ENCODE peak calls at places on chromosomes 6 and 20, in ten cellular contexts. One of them, this sample, is unnamed.

GRCh38 chr6:82205793-82206425 is 41.6 kb downstream of the IBTK start:
- DNase-seq in ovary: no peak
- DNase-seq in naive thymus-derived CD4-positive, alpha-beta T cell: no peak
- DNase-seq in mesendoderm: peak; percentile 25
- DNase-seq in ascending aorta: no peak
- DNase-seq in adrenal gland: peak; percentile 18
- DNase-seq in Peyer's patch: no peak
- DNase-seq in prostate gland: no peak
- DNase-seq in heart right ventricle: peak; percentile 17
- DNase-seq in aorta: no peak
- DNase-seq in this sample: no peak

GRCh38 chr6:20338160-20338559 is 63.5 kb upstream of the E2F3 start:
- DNase-seq in adrenal gland: no peak
- DNase-seq in heart right ventricle: no peak
- DNase-seq in ascending aorta: no peak
- DNase-seq in ovary: no peak
- DNase-seq in mesendoderm: no peak
- DNase-seq in aorta: no peak
- DNase-seq in prostate gland: no peak
- DNase-seq in naive thymus-derived CD4-positive, alpha-beta T cell: no peak
- DNase-seq in Peyer's patch: no peak
- DNase-seq in this sample: no peak

GRCh38 chr6:124795879-124796838 is 166.1 kb upstream of the RNF217 start:
- DNase-seq in ovary: no peak
- DNase-seq in ascending aorta: no peak
- DNase-seq in heart right ventricle: peak; percentile 8
- DNase-seq in adrenal gland: peak; percentile 8
- DNase-seq in naive thymus-derived CD4-positive, alpha-beta T cell: no peak
- DNase-seq in aorta: no peak
- DNase-seq in Peyer's patch: no peak
- DNase-seq in mesendoderm: peak; percentile 76
- DNase-seq in prostate gland: peak; percentile 11
- DNase-seq in this sample: no peak

GRCh38 chr6:168165373-168165772 is 86.4 kb upstream of the FRMD1 start:
- DNase-seq in heart right ventricle: no peak
- DNase-seq in naive thymus-derived CD4-positive, alpha-beta T cell: no peak
- DNase-seq in ovary: no peak
- DNase-seq in adrenal gland: no peak
- DNase-seq in ascending aorta: no peak
- DNase-seq in prostate gland: peak; percentile 2
- DNase-seq in Peyer's patch: no peak
- DNase-seq in aorta: no peak
- DNase-seq in mesendoderm: no peak
- DNase-seq in this sample: no peak

GRCh38 chr6:53148684-53149083 is at the start of gene GCM1:
- DNase-seq in adrenal gland: no peak
- DNase-seq in mesendoderm: no peak
- DNase-seq in ovary: no peak
- DNase-seq in naive thymus-derived CD4-positive, alpha-beta T cell: no peak
- DNase-seq in prostate gland: no peak
- DNase-seq in heart right ventricle: no peak
- DNase-seq in Peyer's patch: no peak
- DNase-seq in ascending aorta: no peak
- DNase-seq in aorta: no peak
- DNase-seq in this sample: no peak

GRCh38 chr20:4688342-4688741 is 33.4 kb upstream of the PRND start:
- DNase-seq in prostate gland: no peak
- DNase-seq in Peyer's patch: no peak
- DNase-seq in naive thymus-derived CD4-positive, alpha-beta T cell: no peak
- DNase-seq in ovary: no peak
- DNase-seq in adrenal gland: no peak
- DNase-seq in mesendoderm: no peak
- DNase-seq in heart right ventricle: no peak
- DNase-seq in ascending aorta: no peak
- DNase-seq in aorta: no peak
- DNase-seq in this sample: no peak

GRCh38 chr6:117481926-117482239 is 591 bp upstream of the DCBLD1 start:
- DNase-seq in ovary: no peak
- DNase-seq in naive thymus-derived CD4-positive, alpha-beta T cell: no peak
- DNase-seq in ascending aorta: no peak
- DNase-seq in Peyer's patch: no peak
- DNase-seq in prostate gland: no peak
- DNase-seq in aorta: no peak
- DNase-seq in adrenal gland: no peak
- DNase-seq in mesendoderm: peak; percentile 47
- DNase-seq in heart right ventricle: no peak
- DNase-seq in this sample: no peak

GRCh38 chr20:3660262-3661059 is 2.7 kb downstream of the GFRA4 start:
- DNase-seq in Peyer's patch: no peak
- DNase-seq in aorta: peak; percentile 72
- DNase-seq in heart right ventricle: no peak
- DNase-seq in ascending aorta: no peak
- DNase-seq in naive thymus-derived CD4-positive, alpha-beta T cell: no peak
- DNase-seq in ovary: no peak
- DNase-seq in prostate gland: no peak
- DNase-seq in adrenal gland: no peak
- DNase-seq in mesendoderm: no peak
- DNase-seq in this sample: no peak

GRCh38 chr6:53361549-53362031 is 12.8 kb upstream of the ELOVL5 start:
- DNase-seq in prostate gland: no peak
- DNase-seq in heart right ventricle: peak; percentile 29
- DNase-seq in mesendoderm: peak; percentile 29
- DNase-seq in naive thymus-derived CD4-positive, alpha-beta T cell: peak; percentile 60
- DNase-seq in aorta: no peak
- DNase-seq in ascending aorta: no peak
- DNase-seq in Peyer's patch: peak; percentile 39
- DNase-seq in adrenal gland: peak; percentile 65
- DNase-seq in ovary: no peak
- DNase-seq in this sample: peak; percentile 84

GRCh38 chr20:12928755-12929401 is 79.9 kb upstream of the SPTLC3 start:
- DNase-seq in prostate gland: no peak
- DNase-seq in heart right ventricle: no peak
- DNase-seq in ovary: no peak
- DNase-seq in mesendoderm: no peak
- DNase-seq in Peyer's patch: no peak
- DNase-seq in adrenal gland: no peak
- DNase-seq in naive thymus-derived CD4-positive, alpha-beta T cell: no peak
- DNase-seq in aorta: no peak
- DNase-seq in ascending aorta: no peak
- DNase-seq in this sample: peak; percentile 8

GRCh38 chr6:1603708-1604346 is 5.9 kb upstream of the FOXC1 start:
- DNase-seq in prostate gland: peak; percentile 40
- DNase-seq in Peyer's patch: no peak
- DNase-seq in naive thymus-derived CD4-positive, alpha-beta T cell: no peak
- DNase-seq in ascending aorta: no peak
- DNase-seq in mesendoderm: no peak
- DNase-seq in aorta: peak; percentile 70
- DNase-seq in heart right ventricle: no peak
- DNase-seq in adrenal gland: no peak
- DNase-seq in ovary: no peak
- DNase-seq in this sample: no peak

GRCh38 chr20:5073154-5074049 is 46.4 kb downstream of the PCNA start:
- DNase-seq in heart right ventricle: peak; percentile 88
- DNase-seq in adrenal gland: peak; percentile 93
- DNase-seq in Peyer's patch: no peak
- DNase-seq in mesendoderm: peak; percentile 40
- DNase-seq in ovary: peak; percentile 45
- DNase-seq in naive thymus-derived CD4-positive, alpha-beta T cell: no peak
- DNase-seq in aorta: peak; percentile 96
- DNase-seq in prostate gland: peak; percentile 96
- DNase-seq in ascending aorta: peak; percentile 85
- DNase-seq in this sample: no peak

GRCh38 chr6:72553531-72554202 is 68.2 kb upstream of the KCNQ5 start:
- DNase-seq in naive thymus-derived CD4-positive, alpha-beta T cell: no peak
- DNase-seq in Peyer's patch: no peak
- DNase-seq in heart right ventricle: no peak
- DNase-seq in mesendoderm: peak; percentile 38
- DNase-seq in ascending aorta: no peak
- DNase-seq in aorta: no peak
- DNase-seq in adrenal gland: no peak
- DNase-seq in ovary: no peak
- DNase-seq in prostate gland: no peak
- DNase-seq in this sample: no peak

GRCh38 chr6:113185299-113185698 is 671.8 kb upstream of the MARCKS start:
- DNase-seq in adrenal gland: no peak
- DNase-seq in prostate gland: no peak
- DNase-seq in ovary: no peak
- DNase-seq in heart right ventricle: peak; percentile 11
- DNase-seq in ascending aorta: no peak
- DNase-seq in mesendoderm: no peak
- DNase-seq in Peyer's patch: no peak
- DNase-seq in naive thymus-derived CD4-positive, alpha-beta T cell: no peak
- DNase-seq in aorta: no peak
- DNase-seq in this sample: no peak

GRCh38 chr6:33124525-33124901 is 48.7 kb downstream of the HLA-DPB1 start:
- DNase-seq in heart right ventricle: no peak
- DNase-seq in adrenal gland: no peak
- DNase-seq in naive thymus-derived CD4-positive, alpha-beta T cell: no peak
- DNase-seq in ascending aorta: no peak
- DNase-seq in mesendoderm: no peak
- DNase-seq in ovary: no peak
- DNase-seq in Peyer's patch: no peak
- DNase-seq in aorta: no peak
- DNase-seq in prostate gland: no peak
- DNase-seq in this sample: no peak

GRCh38 chr6:33123732-33124524 is 48.1 kb downstream of the HLA-DPB1 start:
- DNase-seq in ascending aorta: no peak
- DNase-seq in aorta: no peak
- DNase-seq in prostate gland: no peak
- DNase-seq in mesendoderm: peak; percentile 56
- DNase-seq in heart right ventricle: no peak
- DNase-seq in Peyer's patch: no peak
- DNase-seq in ovary: no peak
- DNase-seq in naive thymus-derived CD4-positive, alpha-beta T cell: no peak
- DNase-seq in adrenal gland: no peak
- DNase-seq in this sample: no peak

GRCh38 chr6:33124947-33125346 is 49.2 kb downstream of the HLA-DPB1 start:
- DNase-seq in aorta: no peak
- DNase-seq in Peyer's patch: no peak
- DNase-seq in mesendoderm: no peak
- DNase-seq in prostate gland: no peak
- DNase-seq in naive thymus-derived CD4-positive, alpha-beta T cell: no peak
- DNase-seq in adrenal gland: no peak
- DNase-seq in heart right ventricle: no peak
- DNase-seq in ovary: no peak
- DNase-seq in ascending aorta: no peak
- DNase-seq in this sample: no peak

GRCh38 chr6:33126101-33126714 is 50.4 kb downstream of the HLA-DPB1 start:
- DNase-seq in aorta: peak; percentile 92
- DNase-seq in mesendoderm: peak; percentile 68
- DNase-seq in ascending aorta: no peak
- DNase-seq in prostate gland: peak; percentile 52
- DNase-seq in heart right ventricle: peak; percentile 71
- DNase-seq in Peyer's patch: peak; percentile 82
- DNase-seq in ovary: peak; percentile 52
- DNase-seq in naive thymus-derived CD4-positive, alpha-beta T cell: peak; percentile 36
- DNase-seq in adrenal gland: peak; percentile 70
- DNase-seq in this sample: peak; percentile 36

GRCh38 chr6:33123181-33123580 is 47.4 kb downstream of the HLA-DPB1 start:
- DNase-seq in naive thymus-derived CD4-positive, alpha-beta T cell: no peak
- DNase-seq in aorta: no peak
- DNase-seq in adrenal gland: no peak
- DNase-seq in heart right ventricle: no peak
- DNase-seq in mesendoderm: no peak
- DNase-seq in Peyer's patch: no peak
- DNase-seq in ascending aorta: no peak
- DNase-seq in prostate gland: no peak
- DNase-seq in ovary: no peak
- DNase-seq in this sample: no peak
- H3K27ac ChIP-seq in naive thymus-derived CD4-positive, alpha-beta T cell: no peak overlapping the region
- H3K27ac ChIP-seq in aorta: no peak overlapping the region
- H3K27ac ChIP-seq in adrenal gland: no peak overlapping the region
- H3K27ac ChIP-seq in heart right ventricle: no peak overlapping the region
- H3K27ac ChIP-seq in mesendoderm: no peak overlapping the region
- H3K27ac ChIP-seq in Peyer's patch: no peak overlapping the region
- H3K27ac ChIP-seq in ascending aorta: no peak overlapping the region
- H3K27ac ChIP-seq in prostate gland: no peak overlapping the region
- H3K27ac ChIP-seq in ovary: no peak overlapping the region
- H3K27ac ChIP-seq in this sample: no peak overlapping the region

GRCh38 chr6:33713786-33714185 is 2.3 kb upstream of the UQCC2 start:
- DNase-seq in heart right ventricle: no peak
- DNase-seq in Peyer's patch: no peak
- DNase-seq in aorta: no peak
- DNase-seq in naive thymus-derived CD4-positive, alpha-beta T cell: no peak
- DNase-seq in mesendoderm: no peak
- DNase-seq in adrenal gland: no peak
- DNase-seq in ovary: no peak
- DNase-seq in prostate gland: no peak
- DNase-seq in ascending aorta: no peak
- DNase-seq in this sample: no peak
- H3K4me3 ChIP-seq in heart right ventricle: no peak overlapping the region
- H3K4me3 ChIP-seq in Peyer's patch: no peak overlapping the region
- H3K4me3 ChIP-seq in aorta: no peak overlapping the region
- H3K4me3 ChIP-seq in naive thymus-derived CD4-positive, alpha-beta T cell: no peak overlapping the region
- H3K4me3 ChIP-seq in mesendoderm: no peak overlapping the region
- H3K4me3 ChIP-seq in adrenal gland: no peak overlapping the region
- H3K4me3 ChIP-seq in ovary: no peak overlapping the region
- H3K4me3 ChIP-seq in prostate gland: no peak overlapping the region
- H3K4me3 ChIP-seq in ascending aorta: no peak overlapping the region
- H3K4me3 ChIP-seq in this sample: no peak overlapping the region

DNA sequence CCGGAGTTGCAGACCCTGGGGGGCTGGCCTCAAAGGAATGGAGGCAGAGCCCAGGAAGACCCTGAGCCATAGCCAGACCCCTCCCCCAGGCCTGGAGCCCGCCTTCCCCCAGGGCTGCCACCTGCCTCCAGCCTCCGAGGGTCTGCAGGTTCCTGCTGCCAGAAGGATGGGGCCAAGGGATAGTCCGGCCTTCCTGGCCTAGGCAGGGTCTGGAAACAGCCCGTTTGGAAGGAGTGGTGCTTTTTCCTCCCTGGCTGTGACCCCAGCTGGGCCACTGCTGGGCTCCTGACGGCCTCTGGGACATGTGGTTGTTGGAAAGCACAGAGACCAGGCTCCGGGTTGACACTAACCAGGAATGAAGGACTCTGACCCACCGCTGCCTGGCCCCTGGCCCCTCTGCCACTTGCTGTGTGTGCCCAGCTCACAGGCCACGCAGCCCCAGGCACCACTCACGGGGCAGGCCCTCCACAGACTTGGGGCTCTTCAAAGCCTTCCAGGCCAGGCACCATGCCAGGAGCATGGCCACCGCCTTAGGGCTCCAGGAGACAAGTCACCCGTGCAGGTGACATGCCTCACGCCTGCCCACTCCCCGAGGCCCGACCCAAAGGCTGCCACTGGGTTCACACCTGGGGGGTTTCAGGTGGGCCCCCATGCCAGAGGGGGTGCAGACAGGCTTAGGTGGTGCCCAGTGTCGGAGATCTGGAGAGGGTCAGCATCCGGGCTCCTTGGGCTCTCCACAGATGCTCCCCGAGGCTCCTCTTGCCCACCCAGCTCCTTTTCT is 3.9 kb upstream of the LAMA5 start:
- DNase-seq in mesendoderm: no peak
- DNase-seq in heart right ventricle: no peak
- DNase-seq in naive thymus-derived CD4-positive, alpha-beta T cell: no peak
- DNase-seq in adrenal gland: no peak
- DNase-seq in Peyer's patch: no peak
- DNase-seq in ovary: no peak
- DNase-seq in aorta: no peak
- DNase-seq in ascending aorta: no peak
- DNase-seq in prostate gland: no peak
- DNase-seq in this sample: no peak
- H3K4me1 ChIP-seq in mesendoderm: peaks cover 8% of the 10 kb centered on the region
- H3K4me1 ChIP-seq in heart right ventricle: peaks cover 62% of the 10 kb centered on the region
- H3K4me1 ChIP-seq in naive thymus-derived CD4-positive, alpha-beta T cell: peaks cover 10% of the 10 kb centered on the region
- H3K4me1 ChIP-seq in adrenal gland: peaks cover 44% of the 10 kb centered on the region
- H3K4me1 ChIP-seq in Peyer's patch: peaks cover 3% of the 10 kb centered on the region
- H3K4me1 ChIP-seq in ovary: peaks cover 25% of the 10 kb centered on the region
- H3K4me1 ChIP-seq in aorta: no peaks in the 10 kb centered on the region
- H3K4me1 ChIP-seq in ascending aorta: peaks cover 64% of the 10 kb centered on the region
- H3K4me1 ChIP-seq in prostate gland: peaks cover 31% of the 10 kb centered on the region
- H3K4me1 ChIP-seq in this sample: peaks cover 18% of the 10 kb centered on the region

GRCh38 chr6:45297302-45297701 is 30.8 kb upstream of the RUNX2 start:
- DNase-seq in aorta: no peak
- DNase-seq in adrenal gland: no peak
- DNase-seq in prostate gland: no peak
- DNase-seq in naive thymus-derived CD4-positive, alpha-beta T cell: no peak
- DNase-seq in Peyer's patch: no peak
- DNase-seq in ascending aorta: no peak
- DNase-seq in mesendoderm: no peak
- DNase-seq in heart right ventricle: no peak
- DNase-seq in ovary: no peak
- DNase-seq in this sample: no peak
- H3K27ac ChIP-seq in aorta: no peak overlapping the region
- H3K27ac ChIP-seq in adrenal gland: no peak overlapping the region
- H3K27ac ChIP-seq in prostate gland: no peak overlapping the region
- H3K27ac ChIP-seq in naive thymus-derived CD4-positive, alpha-beta T cell: no peak overlapping the region
- H3K27ac ChIP-seq in Peyer's patch: no peak overlapping the region
- H3K27ac ChIP-seq in ascending aorta: no peak overlapping the region
- H3K27ac ChIP-seq in mesendoderm: no peak overlapping the region
- H3K27ac ChIP-seq in heart right ventricle: no peak overlapping the region
- H3K27ac ChIP-seq in ovary: no peak overlapping the region
- H3K27ac ChIP-seq in this sample: no peak overlapping the region